ENCODE peak calls at places on chromosomes 4 and X, in seven cellular contexts. L is AG04450, X is psoas muscle, R is fibroblast of gingiva, K is left lung, J is T follicular helper cell, H is activated B cell treated with CpG ODN at 0.5 μM for 24 hours. U is an unnamed sample.

GRCh38 chrX:13266641-13267420 is 53.0 kb downstream of the ATXN3L start:
- DNase-seq in H (no peak), R (no peak), X (no peak), J (no peak), K (no peak), L (no peak), U (no peak)

GRCh38 chr4:8274772-8275241 is 5.3 kb downstream of the HTRA3 start:
- DNase-seq in K (peak), X (peak), L (peak), H (no peak), J (no peak), R (peak), U (no peak)

GRCh38 chr4:150297861-150298474 is 219.7 kb downstream of the DCLK2 start:
- DNase-seq in J (peak), K (no peak), X (no peak), L (peak), R (peak), H (no peak), U (no peak)

GRCh38 chr4:155391932-155392331 is 15.2 kb upstream of the MAP9 start:
- DNase-seq in X (no peak), K (no peak), H (no peak), L (no peak), R (no peak), J (no peak), U (no peak)

GRCh38 chr4:48756689-48757220 is 23.3 kb downstream of the FRYL start:
- DNase-seq in H (no peak), L (no peak), X (no peak), J (no peak), R (no peak), K (no peak), U (no peak)

GRCh38 chrX:39491548-39492297 is 606.0 kb downstream of the BCOR start:
- DNase-seq in R (no peak), K (no peak), J (peak), L (no peak), H (peak), X (no peak), U (no peak)

GRCh38 chr4:149534779-149535178 is 280.9 kb downstream of the IQCM start:
- DNase-seq in L (no peak), R (peak), J (no peak), K (no peak), H (no peak), X (no peak), U (no peak)

GRCh38 chrX:134774190-134775048 is 116.1 kb upstream of the PLAC1 start:
- DNase-seq in J (no peak), R (no peak), X (no peak), H (no peak), L (no peak), K (no peak), U (no peak)

GRCh38 chr4:107575243-107575642 is 144.8 kb downstream of the PAPSS1 start:
- DNase-seq in J (no peak), K (no peak), L (no peak), R (no peak), H (no peak), X (no peak), U (no peak)

GRCh38 chrX:45006002-45006800 is 133.2 kb downstream of the KDM6A start:
- DNase-seq in R (no peak), K (no peak), H (no peak), X (no peak), J (no peak), L (no peak), U (no peak)

GRCh38 chr4:3317656-3318211 is 24.9 kb downstream of the RGS12 start:
- DNase-seq in K (no peak), R (no peak), X (no peak), H (no peak), J (no peak), L (no peak), U (no peak)

GRCh38 chrX:47863187-47863586 is 26.5 kb downstream of the ZNF81 start:
- DNase-seq in J (no peak), L (no peak), K (no peak), X (no peak), R (peak), H (no peak), U (no peak)

GRCh38 chr4:94995684-94996394 is 238.1 kb downstream of the BMPR1B start:
- DNase-seq in K (no peak), J (no peak), L (no peak), H (no peak), X (peak), R (peak), U (no peak)

GRCh38 chrX:133561251-133561650 is 146.0 kb upstream of the GPC4 start:
- DNase-seq in H (no peak), J (no peak), R (no peak), X (no peak), K (no peak), L (no peak), U (no peak)

GRCh38 chr4:91267543-91267942 is 1036.2 kb upstream of the GRID2 start:
- DNase-seq in J (no peak), K (no peak), L (no peak), X (no peak), H (no peak), R (no peak), U (no peak)

GRCh38 chr4:32658019-32658418 is 1937.8 kb downstream of the PCDH7 start:
- DNase-seq in J (no peak), R (no peak), H (no peak), K (no peak), L (no peak), X (no peak), U (no peak)

GRCh38 chrX:9532349-9532748 is 67.5 kb downstream of the TBL1X start:
- DNase-seq in R (no peak), K (no peak), L (no peak), X (no peak), H (no peak), J (no peak), U (no peak)

GRCh38 chr4:86730310-86730709 is 118.9 kb downstream of the SLC10A6 start:
- DNase-seq in R (no peak), H (no peak), L (no peak), K (no peak), J (no peak), X (no peak), U (no peak)

GRCh38 chr4:131052646-131053045 is 1956.7 kb downstream of the C4orf33 start:
- DNase-seq in J (no peak), R (peak), X (no peak), H (no peak), L (no peak), K (no peak), U (no peak)

GRCh38 chr4:165343353-165344191 is 16.1 kb downstream of the MSMO1 start:
- DNase-seq in R (no peak), X (no peak), L (no peak), H (no peak), K (no peak), J (no peak), U (no peak)

GRCh38 chr4:5168891-5169290 is 117.6 kb downstream of the STK32B start:
- DNase-seq in R (no peak), J (no peak), K (no peak), L (no peak), X (no peak), H (no peak), U (no peak)

GRCh38 chr4:52635130-52635529 is 24.0 kb downstream of the USP46 start:
- DNase-seq in J (no peak), K (no peak), L (no peak), X (no peak), H (no peak), R (no peak), U (no peak)

GRCh38 chrX:3443186-3443585 is 96.7 kb upstream of the MXRA5 start:
- DNase-seq in R (no peak), X (no peak), K (no peak), L (no peak), H (no peak), J (no peak), U (no peak)

GRCh38 chr4:186752310-186752709 is 28.7 kb upstream of the FAT1 start:
- DNase-seq in H (no peak), L (no peak), X (no peak), K (no peak), J (no peak), R (no peak), U (no peak)

GRCh38 chr4:11312389-11312788 is 116.3 kb downstream of the HS3ST1 start:
- DNase-seq in H (no peak), J (no peak), K (no peak), R (no peak), X (peak), L (no peak), U (no peak)

GRCh38 chrX:147570483-147570882 is 341.2 kb upstream of the FMR1 start:
- DNase-seq in K (no peak), L (no peak), H (no peak), J (no peak), X (no peak), R (no peak), U (no peak)

GRCh38 chr4:142719854-142720541 is 126.1 kb downstream of the INPP4B start:
- DNase-seq in X (no peak), K (no peak), L (no peak), J (no peak), H (no peak), R (no peak), U (no peak)

GRCh38 chr4:8114456-8115202 is 44.0 kb downstream of the ABLIM2 start:
- DNase-seq in J (no peak), H (no peak), L (no peak), K (no peak), R (no peak), X (peak), U (no peak)

GRCh38 chrX:45515262-45516215 is 314.9 kb upstream of the DIPK2B start:
- DNase-seq in K (peak), J (peak), H (no peak), R (peak), X (peak), L (peak), U (peak)

GRCh38 chrX:112521658-112522057 is 158.1 kb downstream of the LHFPL1 start:
- DNase-seq in L (no peak), X (no peak), R (no peak), J (no peak), H (no peak), K (no peak), U (no peak)

GRCh38 chrX:10098235-10098819 is 58.4 kb upstream of the CLCN4 start:
- DNase-seq in L (no peak), H (no peak), J (no peak), X (no peak), R (no peak), K (no peak), U (no peak)

GRCh38 chr4:7156273-7157139 is 35.8 kb upstream of the SORCS2 start:
- DNase-seq in R (peak), L (no peak), J (no peak), K (peak), X (peak), H (no peak), U (peak)

GRCh38 chr4:72558655-72559054 is 10.4 kb downstream of the ADAMTS3 start:
- DNase-seq in K (no peak), L (no peak), H (no peak), R (no peak), X (no peak), J (no peak), U (no peak)

GRCh38 chr4:8428288-8429097 is 12.0 kb downstream of the ACOX3 start:
- DNase-seq in H (peak), J (peak), R (peak), X (peak), K (peak), L (peak), U (peak)

GRCh38 chrX:55056820-55057690 is 17.8 kb upstream of the PAGE2B start:
- DNase-seq in J (peak), K (no peak), L (no peak), X (no peak), R (no peak), H (no peak), U (no peak)

GRCh38 chrX:111652719-111653118 is 28.3 kb upstream of the ALG13 start:
- DNase-seq in J (no peak), L (no peak), X (no peak), H (no peak), K (no peak), R (no peak), U (no peak)

GRCh38 chr4:42397256-42397634 is at the start of gene SHISA3:
- DNase-seq in J (no peak), L (no peak), X (peak), H (no peak), K (no peak), R (no peak), U (no peak)